ENCODE peak calls at places on chromosomes 6 and 20, in seven cellular contexts. Y is GM12878, O is HCT116, N is SK-N-SH, I is K562, K is H1, M is HepG2. B is an unnamed sample.

GRCh38 chr6:145647602-145648001 is 87.7 kb downstream of the EPM2A start:
- DNase-seq in Y (no peak), O (no peak), N (no peak), I (no peak), K (no peak), M (no peak), B (no peak)

GRCh38 chr6:150144294-150144868 is 1.5 kb downstream of the PPP1R14C start:
- DNase-seq in Y (no peak), O (no peak), N (no peak), I (no peak), K (no peak), M (no peak), B (no peak)

GRCh38 chr6:93751969-93752368 is 332.6 kb upstream of the EPHA7 start:
- DNase-seq in Y (no peak), O (no peak), N (no peak), I (no peak), K (no peak), M (no peak), B (no peak)

GRCh38 chr20:63941282-63942060 is 14.7 kb downstream of the UCKL1 start:
- DNase-seq in Y (no peak), O (no peak), N (no peak), I (peak), K (peak), M (no peak), B (peak)

GRCh38 chr6:159110013-159110412 is 59.2 kb upstream of the FNDC1 start:
- DNase-seq in Y (no peak), O (peak), N (peak), I (peak), K (no peak), M (peak), B (no peak)

GRCh38 chr20:35327074-35327976 is 35.1 kb upstream of the FAM83C start:
- DNase-seq in Y (no peak), O (no peak), N (no peak), I (peak), K (no peak), M (peak), B (no peak)

GRCh38 chr20:23626040-23626620 is 11.6 kb downstream of the CST3 start:
- DNase-seq in Y (no peak), O (no peak), N (no peak), I (peak), K (no peak), M (no peak), B (peak)

GRCh38 chr6:38739532-38739931 is 24.4 kb downstream of the DNAH8 start:
- DNase-seq in Y (no peak), O (no peak), N (no peak), I (no peak), K (no peak), M (no peak), B (no peak)

GRCh38 chr20:22833851-22834250 is 201.3 kb upstream of the SSTR4 start:
- DNase-seq in Y (no peak), O (no peak), N (no peak), I (peak), K (no peak), M (no peak), B (no peak)

GRCh38 chr20:64049887-64050260 is 435 bp upstream of the SOX18 start:
- DNase-seq in Y (no peak), O (no peak), N (no peak), I (no peak), K (no peak), M (no peak), B (no peak)

GRCh38 chr6:1574083-1574761 is 35.5 kb upstream of the FOXC1 start:
- DNase-seq in Y (no peak), O (no peak), N (no peak), I (no peak), K (no peak), M (no peak), B (no peak)

DNA sequence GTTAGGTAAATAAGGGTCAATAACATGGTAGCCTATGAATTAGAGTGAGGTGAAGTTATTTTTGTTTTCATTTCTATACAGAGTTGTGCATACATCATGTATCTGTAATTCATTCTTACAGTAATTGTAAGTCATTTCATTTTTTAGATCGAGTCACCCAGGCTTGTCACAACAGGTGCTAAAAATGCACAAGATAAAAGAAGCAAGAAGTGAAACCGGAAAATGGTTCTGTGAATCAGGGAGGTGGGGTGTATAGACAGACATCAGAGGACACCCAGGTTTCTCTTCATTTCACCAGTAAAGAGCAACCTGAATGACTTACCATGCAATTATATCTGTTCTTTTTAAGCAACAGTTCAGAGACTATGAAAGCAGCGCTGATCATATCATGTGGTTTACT is 27.6 kb upstream of the TBC1D7 start:
- DNase-seq in Y (peak), O (no peak), N (no peak), I (no peak), K (no peak), M (no peak), B (no peak)
- TF ChIP-seq JUND in Y (no peak), O (no peak), N (no peak), I (no peak), K (no peak), M (no peak), B (no peak)

GRCh38 chr20:34061695-34062094 is 50.3 kb downstream of the EIF2S2 start:
- DNase-seq in Y (peak), O (no peak), N (no peak), I (no peak), K (no peak), M (no peak), B (no peak)
- TF ChIP-seq JUND in Y (no peak), O (no peak), N (no peak), I (no peak), K (no peak), M (no peak), B (no peak)

GRCh38 chr20:6074145-6074561 is 20.3 kb upstream of the LRRN4 start:
- DNase-seq in Y (no peak), O (no peak), N (peak), I (peak), K (no peak), M (peak), B (peak)
- TF ChIP-seq JUND in Y (no peak), O (no peak), N (no peak), I (no peak), K (no peak), M (no peak), B (no peak)

DNA sequence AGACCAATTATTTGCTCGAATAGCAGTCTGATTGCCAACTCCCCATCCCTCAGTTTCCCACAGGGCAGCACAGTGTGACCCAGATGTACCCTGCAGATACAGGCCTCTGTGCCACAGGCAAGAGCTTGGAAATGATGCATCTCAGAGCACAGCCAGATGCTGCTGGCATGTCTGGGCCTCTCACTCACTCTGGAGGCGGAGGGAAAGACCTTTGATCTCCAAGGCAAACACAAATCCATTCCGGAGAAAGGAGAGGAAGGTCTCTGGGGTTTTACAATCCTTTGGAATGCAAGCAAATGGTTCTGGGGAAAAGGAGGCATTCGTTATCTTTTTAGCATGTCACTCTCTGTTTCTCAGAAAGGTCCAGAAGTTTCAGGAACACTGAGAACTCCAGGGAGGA is 74.2 kb downstream of the RIOK1 start:
- DNase-seq in Y (no peak), O (no peak), N (no peak), I (no peak), K (no peak), M (peak), B (no peak)
- TF ChIP-seq JUND in Y (no peak), O (no peak), N (no peak), I (no peak), K (no peak), M (no peak), B (no peak)

DNA sequence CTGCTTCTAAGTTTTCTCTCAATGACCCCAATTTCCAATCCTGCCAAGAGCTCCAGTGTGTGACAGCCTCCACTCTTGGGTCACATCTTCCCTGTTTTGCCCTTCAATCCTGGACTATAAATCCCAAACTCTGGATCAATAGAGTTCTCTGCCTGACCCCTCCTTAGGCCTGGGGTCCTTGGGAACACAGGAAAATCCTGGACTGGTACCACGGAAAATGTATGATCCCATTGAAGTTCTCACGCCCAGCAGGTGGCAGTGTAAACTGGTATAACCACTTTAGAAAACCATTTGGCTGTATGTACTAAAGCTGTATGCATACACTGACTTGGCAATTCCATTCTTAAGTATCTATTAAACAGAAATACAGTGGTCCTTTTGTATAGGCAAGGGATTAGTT is 98.0 kb downstream of the SNAP25 start:
- DNase-seq in Y (peak), O (peak), N (no peak), I (peak), K (no peak), M (peak), B (peak)
- TF ChIP-seq JUND in Y (no peak), O (no peak), N (no peak), I (no peak), K (no peak), M (peak), B (no peak)

GRCh38 chr20:58868795-58869194 is 16.3 kb downstream of the GNAS start:
- DNase-seq in Y (no peak), O (no peak), N (no peak), I (peak), K (no peak), M (no peak), B (no peak)
- TF ChIP-seq JUND in Y (no peak), O (no peak), N (no peak), I (no peak), K (no peak), M (no peak), B (no peak)

GRCh38 chr6:12083763-12084162 is 71.7 kb downstream of the HIVEP1 start:
- DNase-seq in Y (no peak), O (no peak), N (no peak), I (no peak), K (no peak), M (no peak), B (no peak)
- TF ChIP-seq JUND in Y (no peak), O (no peak), N (no peak), I (no peak), K (no peak), M (no peak), B (no peak)

GRCh38 chr6:119273287-119273686 is 76.3 kb downstream of the MAN1A1 start:
- DNase-seq in Y (no peak), O (no peak), N (no peak), I (no peak), K (no peak), M (no peak), B (no peak)
- TF ChIP-seq JUND in Y (no peak), O (no peak), N (no peak), I (no peak), K (no peak), M (no peak), B (no peak)

GRCh38 chr20:25394996-25395395 is 4.4 kb upstream of the ABHD12 start:
- DNase-seq in Y (no peak), O (no peak), N (no peak), I (no peak), K (no peak), M (no peak), B (no peak)

GRCh38 chr20:25389381-25389857 is 1.2 kb downstream of the ABHD12 start:
- DNase-seq in Y (no peak), O (no peak), N (peak), I (no peak), K (no peak), M (no peak), B (no peak)

GRCh38 chr20:25394276-25394675 is 3.6 kb upstream of the ABHD12 start:
- DNase-seq in Y (no peak), O (no peak), N (no peak), I (no peak), K (no peak), M (no peak), B (no peak)

GRCh38 chr20:25390538-25391528 is at the start of gene ABHD12:
- DNase-seq in Y (peak), O (peak), N (peak), I (peak), K (peak), M (peak), B (peak)

GRCh38 chr20:25389858-25390537 is 637 bp downstream of the ABHD12 start:
- DNase-seq in Y (no peak), O (no peak), N (peak), I (peak), K (no peak), M (no peak), B (peak)
- TF ChIP-seq JUND in Y (no peak), O (no peak), N (no peak), I (no peak), K (no peak), M (no peak), B (no peak)

DNA sequence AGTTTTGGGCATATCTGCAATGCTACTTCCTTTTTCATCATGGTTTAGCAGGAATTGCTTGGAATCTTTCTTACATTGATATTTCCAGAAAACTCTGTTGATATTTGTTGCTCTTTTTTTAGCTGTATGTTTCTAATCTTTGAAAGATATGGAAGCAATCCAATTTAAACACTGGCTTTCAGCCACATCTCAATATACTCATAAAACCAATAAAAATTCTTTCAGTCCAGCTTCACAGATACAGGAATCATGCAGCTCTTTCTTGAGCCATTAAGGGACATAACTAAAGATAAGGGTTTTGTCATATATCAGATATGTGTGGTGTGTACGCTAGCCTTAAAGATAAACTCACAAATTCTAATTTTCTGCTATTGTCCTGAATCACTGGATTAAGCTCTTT is 47.4 kb downstream of the PKIB start:
- DNase-seq in Y (no peak), O (no peak), N (no peak), I (no peak), K (no peak), M (no peak), B (no peak)
- TF ChIP-seq JUND in Y (no peak), O (peak), N (no peak), I (no peak), K (no peak), M (no peak), B (no peak)

B was measured in T47D.